ENCODE peak calls at places on chromosomes 4 and X, in eight cellular contexts. P is CD4-positive, CD25-positive, alpha-beta regulatory T cell; L is ureter; W is left ventricle myocardium inferior; C is psoas muscle; D is HS-27A; S is endothelial cell; I is mammary epithelial cell. X is an unnamed sample.

GRCh38 chrX:77087529-77088169 is 359.5 kb upstream of the FGF16 start:
- DNase-seq in P (no peak), L (peak; percentile 64), W (no peak), C (no peak), D (peak; percentile 40), S (no peak), I (no peak), X (no peak)

GRCh38 chr4:144989306-144989705 is 108.7 kb downstream of the ANAPC10 start:
- DNase-seq in P (no peak), L (no peak), W (no peak), C (no peak), D (no peak), S (no peak), I (no peak), X (no peak)

GRCh38 chrX:140799216-140799615 is 89.7 kb downstream of the LINC00632 start:
- DNase-seq in P (no peak), L (no peak), W (no peak), C (no peak), D (no peak), S (no peak), I (peak; percentile 17), X (no peak)

GRCh38 chr4:73066928-73067327 is 2.6 kb downstream of the COX18 start:
- DNase-seq in P (peak; percentile 38), L (no peak), W (no peak), C (no peak), D (no peak), S (no peak), I (no peak), X (no peak)

GRCh38 chrX:67612231-67612630 is 68.4 kb downstream of the AR start:
- DNase-seq in P (no peak), L (no peak), W (no peak), C (no peak), D (no peak), S (no peak), I (no peak), X (no peak)

GRCh38 chr4:108443585-108443984 is 176.8 kb upstream of the RPL34 start:
- DNase-seq in P (no peak), L (no peak), W (no peak), C (no peak), D (no peak), S (no peak), I (no peak), X (peak; percentile 63)

GRCh38 chr4:10619220-10619619 is 65.3 kb downstream of the CLNK start:
- DNase-seq in P (peak; percentile 20), L (peak; percentile 57), W (no peak), C (no peak), D (no peak), S (no peak), I (peak; percentile 38), X (peak; percentile 31)

GRCh38 chr4:38669233-38669632 is 5.2 kb downstream of the KLF3 start:
- DNase-seq in P (no peak), L (no peak), W (no peak), C (no peak), D (no peak), S (no peak), I (no peak), X (no peak)

GRCh38 chr4:102675142-102675541 is 85.6 kb downstream of the MANBA start:
- DNase-seq in P (no peak), L (no peak), W (no peak), C (no peak), D (no peak), S (no peak), I (no peak), X (peak; percentile 71)

GRCh38 chr4:130147618-130148017 is 1051.7 kb downstream of the C4orf33 start:
- DNase-seq in P (no peak), L (no peak), W (no peak), C (no peak), D (no peak), S (no peak), I (no peak), X (no peak)

GRCh38 chr4:8648816-8649630 is 56.5 kb downstream of the CPZ start:
- DNase-seq in P (no peak), L (peak; percentile 24), W (no peak), C (no peak), D (no peak), S (no peak), I (no peak), X (no peak)

GRCh38 chr4:63717384-63717783 is 691.9 kb downstream of the TECRL start:
- DNase-seq in P (no peak), L (no peak), W (no peak), C (no peak), D (no peak), S (no peak), I (no peak), X (no peak)

GRCh38 chr4:124713213-124713592 is 671 bp upstream of the ANKRD50 start:
- DNase-seq in P (peak; percentile 22), L (peak; percentile 75), W (peak; percentile 70), C (peak; percentile 79), D (peak; percentile 42), S (peak; percentile 73), I (peak; percentile 54), X (peak; percentile 87)

GRCh38 chr4:174522183-174523002 is at the start of gene HPGD:
- DNase-seq in P (peak; percentile 70), L (peak; percentile 86), W (peak; percentile 37), C (peak; percentile 74), D (no peak), S (peak; percentile 54), I (peak; percentile 20), X (peak; percentile 77)

GRCh38 chr4:18051281-18051680 is 29.7 kb upstream of the LCORL start:
- DNase-seq in P (no peak), L (no peak), W (no peak), C (no peak), D (peak; percentile 38), S (no peak), I (peak; percentile 5), X (peak; percentile 60)

GRCh38 chr4:8343051-8343966 is 73.8 kb downstream of the HTRA3 start:
- DNase-seq in P (no peak), L (no peak), W (peak; percentile 71), C (peak; percentile 72), D (no peak), S (no peak), I (no peak), X (no peak)

GRCh38 chr4:177308842-177309524 is 691 bp upstream of the NEIL3 start:
- DNase-seq in P (peak; percentile 83), L (no peak), W (no peak), C (no peak), D (no peak), S (no peak), I (no peak), X (no peak)

GRCh38 chr4:5524900-5525299 is 183.5 kb downstream of the EVC2 start:
- DNase-seq in P (no peak), L (no peak), W (no peak), C (no peak), D (no peak), S (no peak), I (peak; percentile 45), X (no peak)

GRCh38 chr4:109589119-109589518 is 29.1 kb downstream of the MCUB start:
- DNase-seq in P (no peak), L (no peak), W (no peak), C (no peak), D (no peak), S (no peak), I (peak; percentile 50), X (peak; percentile 84)

GRCh38 chrX:140050906-140051305 is 85.6 kb upstream of the CXorf66 start:
- DNase-seq in P (no peak), L (no peak), W (no peak), C (no peak), D (no peak), S (no peak), I (no peak), X (no peak)

GRCh38 chr4:186020793-186021407 is 48.1 kb upstream of the TLR3 start:
- DNase-seq in P (no peak), L (no peak), W (no peak), C (no peak), D (no peak), S (no peak), I (no peak), X (no peak)

X was measured in trophoblast cell.